ENCODE peak calls at places on chromosome 5, in ten cellular contexts. F is GM12865; D is AG09309; B is mucosa of descending colon; T is adrenal gland; X is OCI-LY7; K is cardiac muscle cell; E is CD8-positive, alpha-beta T cell; A is heart right ventricle; P is heart left ventricle. V is an unnamed sample.

GRCh38 chr5:175683231-175683630 is 25.4 kb downstream of the HRH2 start:
- DNase-seq in T (no peak), E (no peak), X (no peak), K (no peak), D (no peak), P (no peak), F (no peak), A (no peak), B (no peak), V (no peak)

GRCh38 chr5:139985733-139986132 is 57.4 kb downstream of the NRG2 start:
- DNase-seq in K (peak; percentile 34), F (peak; percentile 47), T (no peak), X (no peak), B (no peak), P (no peak), E (no peak), A (no peak), D (peak; percentile 63), V (peak; percentile 17)

GRCh38 chr5:33524476-33524875 is 83.7 kb downstream of the TARS1 start:
- DNase-seq in P (no peak), E (no peak), A (no peak), B (no peak), D (no peak), X (no peak), F (no peak), K (no peak), T (no peak), V (peak; percentile 25)

GRCh38 chr5:135019314-135019713 is 14.7 kb downstream of the PITX1 start:
- DNase-seq in F (no peak), A (no peak), D (no peak), X (peak; percentile 45), E (no peak), B (no peak), P (peak; percentile 11), K (no peak), T (no peak), V (no peak)

GRCh38 chr5:150043657-150044333 is 42.6 kb downstream of the CSF1R start:
- DNase-seq in E (no peak), P (no peak), X (no peak), B (peak; percentile 62), K (no peak), F (no peak), T (peak; percentile 57), A (no peak), D (no peak), V (no peak)

GRCh38 chr5:35771321-35771720 is 85.4 kb upstream of the IL7R start:
- DNase-seq in P (no peak), B (no peak), X (no peak), K (no peak), E (no peak), T (no peak), A (no peak), D (peak; percentile 91), F (no peak), V (peak; percentile 61)

GRCh38 chr5:141618030-141618803 is 583 bp downstream of the DIAPH1 start:
- DNase-seq in F (peak; percentile 64), D (no peak), B (peak; percentile 76), X (peak; percentile 62), P (peak; percentile 54), E (peak; percentile 32), T (peak; percentile 70), A (peak; percentile 29), K (peak; percentile 63), V (peak; percentile 42)

GRCh38 chr5:4651811-4652565 is 488.1 kb upstream of the ADAMTS16 start:
- DNase-seq in A (no peak), F (no peak), B (no peak), P (no peak), X (no peak), D (no peak), K (no peak), T (no peak), E (no peak), V (no peak)

GRCh38 chr5:132777209-132778069 is at the start of gene SEPTIN8:
- DNase-seq in K (peak; percentile 79), X (peak; percentile 31), T (peak; percentile 43), A (peak; percentile 67), E (peak; percentile 4), D (no peak), P (peak; percentile 70), B (peak; percentile 78), F (peak; percentile 54), V (peak; percentile 42)

GRCh38 chr5:37791321-37791720 is 48.5 kb downstream of the GDNF start:
- DNase-seq in P (no peak), F (no peak), B (no peak), T (no peak), D (no peak), E (no peak), A (no peak), K (no peak), X (no peak), V (no peak)

GRCh38 chr5:30928966-30929365 is 264.5 kb upstream of the CDH6 start:
- DNase-seq in X (no peak), E (no peak), A (no peak), D (no peak), T (no peak), B (no peak), K (no peak), F (no peak), P (no peak), V (no peak)

GRCh38 chr5:36177715-36178556 is 26.0 kb downstream of the SKP2 start:
- DNase-seq in T (peak; percentile 39), A (no peak), K (peak; percentile 52), D (no peak), X (peak; percentile 57), F (peak; percentile 44), E (no peak), B (no peak), P (no peak), V (peak; percentile 79)

DNA sequence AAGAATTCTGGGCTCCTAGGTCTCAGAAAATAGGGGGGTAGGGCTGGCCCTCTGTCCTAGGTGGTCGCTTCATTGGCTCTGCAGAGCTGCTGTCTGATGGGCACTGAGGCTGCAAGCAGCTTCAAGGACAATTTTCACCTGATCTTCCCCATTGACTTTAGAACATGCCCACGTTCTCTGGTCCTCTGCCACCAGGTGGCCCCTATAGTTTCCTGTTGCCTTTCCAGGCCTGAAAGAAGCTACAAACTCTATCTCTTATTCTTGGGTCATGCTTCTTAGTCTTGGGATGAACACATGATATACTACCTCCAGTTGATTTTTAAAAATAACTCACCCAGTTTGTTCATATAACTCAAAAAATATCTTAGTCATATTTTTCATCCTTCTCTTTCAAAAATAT is 26.3 kb downstream of the SPZ1 start:
- DNase-seq in F (peak; percentile 51), K (peak; percentile 34), T (peak; percentile 14), A (no peak), X (peak; percentile 52), E (peak; percentile 12), B (peak; percentile 37), D (no peak), P (no peak), V (peak; percentile 10)
- TF ChIP-seq CTCF in F (peak; percentile 50), K (peak; percentile 35), T (no peak), A (peak; percentile 7), X (peak; percentile 77), E (no peak), B (no peak), D (peak; percentile 35), P (no peak), V (peak; percentile 36)

GRCh38 chr5:55220433-55221185 is 6.5 kb downstream of the MCIDAS start:
- DNase-seq in E (no peak), B (peak; percentile 68), K (peak; percentile 51), T (no peak), A (no peak), D (no peak), X (no peak), F (no peak), P (no peak), V (no peak)
- H3K4me3 ChIP-seq in E (peak overlapping the region; percentile 43), B (no peak overlapping the region), K (peak overlapping the region; percentile 41), T (peak overlapping the region; percentile 48), A (peak overlapping the region; percentile 33), D (peak overlapping the region; percentile 41), X (no peak overlapping the region), F (no peak overlapping the region), P (peak overlapping the region; percentile 43), V (peak overlapping the region; percentile 35)

DNA sequence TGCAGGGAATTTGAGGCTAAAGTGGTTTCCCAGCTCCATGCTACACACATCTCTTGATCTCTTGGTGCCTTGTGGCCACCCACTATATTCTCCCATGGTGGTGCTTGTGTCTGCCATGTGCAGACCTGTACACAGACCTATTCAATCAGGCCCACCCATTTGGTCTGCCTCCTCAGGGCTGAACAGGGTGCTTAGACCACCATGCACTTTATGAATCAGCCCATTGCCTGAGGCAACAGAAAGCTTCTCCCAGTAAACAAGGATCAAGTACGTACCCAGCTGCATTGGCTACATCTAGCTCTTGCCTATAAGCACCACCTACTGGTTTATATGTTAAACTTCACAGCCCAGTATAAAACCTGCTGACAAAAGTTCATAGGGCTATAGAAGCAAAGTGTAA is 664.3 kb upstream of the EDIL3 start:
- DNase-seq in T (peak; percentile 24), B (no peak), D (no peak), A (no peak), F (peak; percentile 1), X (no peak), K (peak; percentile 55), P (no peak), E (no peak), V (peak; percentile 68)
- TF ChIP-seq CTCF in T (no peak), B (no peak), D (peak; percentile 7), A (peak; percentile 31), F (no peak), X (peak; percentile 34), K (peak; percentile 52), P (peak; percentile 35), E (no peak), V (peak; percentile 43)

DNA sequence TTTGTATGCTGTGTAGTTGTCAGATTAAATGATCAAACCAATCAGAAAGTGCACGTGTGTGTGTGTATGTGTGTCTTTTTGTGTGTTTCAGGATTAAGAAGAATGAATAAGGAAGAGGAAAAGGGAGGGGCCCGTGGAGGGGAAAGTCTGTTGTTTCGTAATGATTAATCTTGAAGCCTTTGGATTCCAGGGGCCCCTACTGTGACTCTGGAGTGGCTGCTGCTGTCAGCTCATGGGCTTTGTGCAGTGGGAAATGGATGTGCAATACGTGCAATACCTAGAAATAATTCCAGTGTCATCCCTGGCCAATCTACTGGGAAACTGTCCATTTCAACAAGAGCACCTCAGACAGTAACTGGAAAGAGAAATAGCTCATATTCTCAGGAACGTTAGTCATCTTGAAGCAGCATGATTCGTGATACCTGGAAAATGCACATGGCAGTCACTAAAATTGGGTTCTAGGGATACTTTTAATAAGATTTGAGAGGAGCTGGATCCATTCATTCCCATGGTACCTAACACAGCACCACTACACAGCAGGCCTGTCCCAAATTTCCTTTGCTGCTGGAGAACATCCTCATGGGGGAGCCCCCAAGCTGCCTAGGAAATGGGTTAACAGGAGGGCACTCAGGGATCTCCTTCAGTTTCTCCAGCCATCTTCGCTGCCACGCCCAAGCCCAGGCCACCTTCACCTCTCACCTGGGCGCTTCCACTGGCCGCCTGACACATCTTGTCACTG is 186.3 kb downstream of the NR3C1 start:
- DNase-seq in T (no peak), P (no peak), B (no peak), D (no peak), X (no peak), A (no peak), E (no peak), F (peak; percentile 71), K (no peak), V (peak; percentile 52)
- H3K4me3 ChIP-seq in T (no peak overlapping the region), P (no peak overlapping the region), B (no peak overlapping the region), D (no peak overlapping the region), X (no peak overlapping the region), A (no peak overlapping the region), E (no peak overlapping the region), F (peak overlapping the region; percentile 45), K (no peak overlapping the region), V (no peak overlapping the region)

GRCh38 chr5:172910828-172911627 is 48.2 kb upstream of the RPL26L1 start:
- DNase-seq in F (peak; percentile 81), T (peak; percentile 99), D (no peak), X (peak; percentile 35), B (peak; percentile 74), P (peak; percentile 68), E (no peak), A (peak; percentile 66), K (no peak), V (peak; percentile 99)
- TF ChIP-seq CTCF in F (peak; percentile 33), T (no peak), D (peak; percentile 43), X (peak; percentile 42), B (no peak), P (peak; percentile 16), E (no peak), A (peak; percentile 22), K (peak; percentile 53), V (peak; percentile 50)

V was measured in cardiac fibroblast.